ENCODE peak calls at places on chromosomes 11 and 22, in nine cellular contexts. B is KG1; P is Peyer's patch; W is Caki2; U is iris pigment epithelial cell; E is stimulated activated CD8-positive, alpha-beta memory T cell treated with anti-CD3 and anti-CD28 coated beads, Interleukin-4, amount 100 ng/mL, for 24 hours; X is activated CD4-positive, alpha-beta T cell treated with anti-CD3 and anti-CD28 coated beads, Interleukin-2, amount 10 ng/mL, durations not matched to agents 7 days and 5 days; V is testis; L is left ventricle myocardium inferior. O is an unnamed sample.

GRCh38 chr11:11786771-11787170 is 55.0 kb upstream of the USP47 start:
- DNase-seq in B (no peak), P (no peak), W (peak), U (peak), E (no peak), X (no peak), V (no peak), L (no peak), O (no peak)

GRCh38 chr11:71286701-71287643 is 34.6 kb upstream of the SHANK2 start:
- DNase-seq in B (no peak), P (peak), W (peak), U (peak), E (no peak), X (no peak), V (no peak), L (no peak), O (no peak)

GRCh38 chr11:102229510-102230119 is 87.7 kb upstream of the BIRC3 start:
- DNase-seq in B (no peak), P (peak), W (no peak), U (no peak), E (no peak), X (no peak), V (no peak), L (no peak), O (no peak)

GRCh38 chr11:117985953-117986887 is at the start of gene IL10RA:
- DNase-seq in B (peak), P (peak), W (peak), U (peak), E (peak), X (peak), V (peak), L (peak), O (peak)

GRCh38 chr11:113689711-113690618 is 16.1 kb downstream of the TMPRSS5 start:
- DNase-seq in B (no peak), P (no peak), W (no peak), U (no peak), E (no peak), X (no peak), V (no peak), L (no peak), O (no peak)

GRCh38 chr11:108857382-108857781 is 192.5 kb downstream of the DDX10 start:
- DNase-seq in B (no peak), P (no peak), W (no peak), U (no peak), E (no peak), X (no peak), V (no peak), L (peak), O (peak)

GRCh38 chr22:21446827-21447690 is 20.1 kb upstream of the TMEM191C start:
- DNase-seq in B (no peak), P (peak), W (no peak), U (no peak), E (no peak), X (peak), V (peak), L (no peak), O (no peak)

GRCh38 chr11:73293356-73293936 is 14.6 kb upstream of the ARHGEF17 start:
- DNase-seq in B (no peak), P (no peak), W (no peak), U (no peak), E (no peak), X (no peak), V (no peak), L (no peak), O (no peak)

GRCh38 chr22:42353883-42354727 is 78.1 kb downstream of the NFAM1 start:
- DNase-seq in B (no peak), P (no peak), W (no peak), U (no peak), E (no peak), X (no peak), V (no peak), L (no peak), O (no peak)

GRCh38 chr22:35622132-35622913 is 5.2 kb upstream of the MB start:
- DNase-seq in B (no peak), P (peak), W (no peak), U (no peak), E (no peak), X (no peak), V (peak), L (peak), O (peak)

GRCh38 chr22:44932493-44932892 is 77.3 kb downstream of the PHF21B start:
- DNase-seq in B (no peak), P (no peak), W (no peak), U (no peak), E (no peak), X (no peak), V (no peak), L (no peak), O (no peak)